ENCODE peak calls at places on chromosomes 16 and 17, in six cellular contexts. H is stimulated activated naive CD8-positive, alpha-beta T cell treated with anti-CD3 and anti-CD28 coated beads, Interleukin-15, amount 100 ng/mL, for 72 hours; G is T-cell; T is OCI-LY7; O is Caki2; I is thoracic aorta. Q is an unnamed sample.

GRCh38 chr17:15511142-15511541 is 43.7 kb upstream of the CDRT4 start:
- DNase-seq in H (no peak), G (no peak), T (no peak), O (no peak), I (no peak), Q (no peak)

GRCh38 chr16:68116256-68116853 is 31.2 kb downstream of the NFATC3 start:
- DNase-seq in H (no peak), G (peak), T (peak), O (no peak), I (no peak), Q (no peak)

GRCh38 chr17:19339341-19339815 is 23.1 kb downstream of the B9D1 start:
- DNase-seq in H (no peak), G (no peak), T (no peak), O (no peak), I (no peak), Q (no peak)

GRCh38 chr17:9072626-9073339 is 51.5 kb downstream of the NTN1 start:
- DNase-seq in H (no peak), G (no peak), T (no peak), O (no peak), I (peak), Q (no peak)

GRCh38 chr17:79171152-79171551 is 96.5 kb downstream of the ENGASE start:
- DNase-seq in H (no peak), G (no peak), T (no peak), O (no peak), I (no peak), Q (no peak)

GRCh38 chr17:28563475-28563874 is 7.8 kb downstream of the PIGS start:
- DNase-seq in H (no peak), G (no peak), T (no peak), O (peak), I (no peak), Q (peak)

GRCh38 chr17:28613916-28614315 is at the start of gene RSKR:
- DNase-seq in H (no peak), G (no peak), T (no peak), O (no peak), I (no peak), Q (no peak)

GRCh38 chr16:89545044-89545830 is 15.2 kb upstream of the RPL13 start:
- DNase-seq in H (no peak), G (no peak), T (no peak), O (no peak), I (no peak), Q (peak)

GRCh38 chr17:69067274-69068047 is 6.7 kb upstream of the ABCA9 start:
- DNase-seq in H (no peak), G (no peak), T (peak), O (no peak), I (no peak), Q (no peak)

GRCh38 chr16:89491974-89492687 is 1.8 kb upstream of the ANKRD11 start:
- DNase-seq in H (no peak), G (no peak), T (no peak), O (peak), I (no peak), Q (peak)

GRCh38 chr16:2160915-2161551 is 5.5 kb downstream of the TRAF7 start:
- DNase-seq in H (no peak), G (no peak), T (no peak), O (no peak), I (no peak), Q (no peak)

GRCh38 chr17:386145-386876 is 33.7 kb upstream of the RPH3AL start:
- DNase-seq in H (peak), G (peak), T (peak), O (peak), I (no peak), Q (peak)

GRCh38 chr17:19238167-19238505 is 970 bp downstream of the EPN2 start:
- DNase-seq in H (no peak), G (no peak), T (peak), O (no peak), I (no peak), Q (peak)

GRCh38 chr16:50298075-50298460 is 31.7 kb downstream of the ADCY7 start:
- DNase-seq in H (no peak), G (no peak), T (no peak), O (no peak), I (no peak), Q (no peak)

GRCh38 chr17:48259710-48260291 is 152.2 kb downstream of the SNX11 start:
- DNase-seq in H (no peak), G (no peak), T (peak), O (peak), I (no peak), Q (peak)

GRCh38 chr17:81039096-81039495 is 4.1 kb downstream of the BAIAP2 start:
- DNase-seq in H (no peak), G (no peak), T (no peak), O (no peak), I (no peak), Q (no peak)

GRCh38 chr16:53058441-53058840 is 3.6 kb downstream of the CHD9 start:
- DNase-seq in H (no peak), G (no peak), T (peak), O (no peak), I (no peak), Q (no peak)

GRCh38 chr16:83995756-83996155 is 27.7 kb downstream of the NECAB2 start:
- DNase-seq in H (no peak), G (no peak), T (no peak), O (no peak), I (no peak), Q (peak)

GRCh38 chr16:2687531-2688308 is 5.4 kb downstream of the KCTD5 start:
- DNase-seq in H (no peak), G (no peak), T (no peak), O (no peak), I (no peak), Q (no peak)

GRCh38 chr16:4306439-4307214 is 9.2 kb upstream of the GLIS2 start:
- DNase-seq in H (peak), G (peak), T (peak), O (no peak), I (no peak), Q (no peak)

GRCh38 chr17:12398636-12399035 is 267.1 kb upstream of the MYOCD start:
- DNase-seq in H (no peak), G (no peak), T (no peak), O (no peak), I (no peak), Q (no peak)

GRCh38 chr16:68351991-68352431 is 41.2 kb downstream of the PRMT7 start:
- DNase-seq in H (no peak), G (no peak), T (no peak), O (no peak), I (no peak), Q (no peak)

GRCh38 chr17:75814900-75815373 is 29.3 kb downstream of the UNC13D start:
- DNase-seq in H (no peak), G (no peak), T (no peak), O (peak), I (no peak), Q (no peak)

GRCh38 chr17:17321356-17322025 is 18.3 kb downstream of the NT5M start:
- DNase-seq in H (no peak), G (no peak), T (no peak), O (no peak), I (no peak), Q (no peak)

GRCh38 chr17:38417210-38417951 is 10.9 kb upstream of the ARHGAP23 start:
- DNase-seq in H (no peak), G (no peak), T (peak), O (no peak), I (no peak), Q (no peak)

GRCh38 chr17:39271546-39271945 is 45.8 kb upstream of the STAC2 start:
- DNase-seq in H (no peak), G (no peak), T (no peak), O (no peak), I (no peak), Q (no peak)

GRCh38 chr17:28598389-28598788 is 436 bp downstream of the SPAG5 start:
- DNase-seq in H (no peak), G (no peak), T (peak), O (no peak), I (no peak), Q (no peak)

GRCh38 chr17:56678249-56679144 is 85.0 kb downstream of the NOG start:
- DNase-seq in H (no peak), G (peak), T (no peak), O (no peak), I (no peak), Q (no peak)

GRCh38 chr17:71378036-71378435 is 742.8 kb upstream of the SOX9 start:
- DNase-seq in H (no peak), G (no peak), T (no peak), O (no peak), I (no peak), Q (no peak)

GRCh38 chr17:53387745-53388144 is 435.0 kb upstream of the KIF2B start:
- DNase-seq in H (no peak), G (no peak), T (no peak), O (no peak), I (no peak), Q (no peak)

GRCh38 chr17:12519956-12520594 is 145.6 kb upstream of the MYOCD start:
- DNase-seq in H (no peak), G (no peak), T (no peak), O (no peak), I (no peak), Q (no peak)

GRCh38 chr17:44324092-44324570 is 492 bp downstream of the SLC25A39 start:
- DNase-seq in H (no peak), G (no peak), T (no peak), O (no peak), I (no peak), Q (no peak)

GRCh38 chr16:11240636-11241473 is 15.1 kb downstream of the SOCS1 start:
- DNase-seq in H (no peak), G (no peak), T (no peak), O (no peak), I (no peak), Q (peak)

GRCh38 chr17:80773243-80773991 is 218.2 kb upstream of the CHMP6 start:
- DNase-seq in H (no peak), G (no peak), T (peak), O (no peak), I (peak), Q (no peak)

GRCh38 chr16:81652798-81653505 is 126.1 kb upstream of the PLCG2 start:
- DNase-seq in H (no peak), G (no peak), T (no peak), O (no peak), I (no peak), Q (no peak)

GRCh38 chr17:35788504-35788998 is 6.9 kb downstream of the MMP28 start:
- DNase-seq in H (no peak), G (no peak), T (no peak), O (peak), I (no peak), Q (no peak)

GRCh38 chr17:19867094-19867653 is 562 bp downstream of the ULK2 start:
- DNase-seq in H (peak), G (peak), T (peak), O (peak), I (no peak), Q (peak)

GRCh38 chr17:33239702-33240101 is 53.4 kb downstream of the ASIC2 start:
- DNase-seq in H (no peak), G (no peak), T (no peak), O (no peak), I (no peak), Q (no peak)

Q was measured in SJCRH30.